ENCODE peak calls at places on chromosomes 12 and 14, in nine cellular contexts. V, U, T, F, O, J, H, E and G are unnamed samples.
A peak's percentile ranks its signal among the peaks of the same experiment; 100 is the strongest.

GRCh38 chr12:4579305-4580097 is 17.5 kb downstream of the DYRK4 start:
- DNase-seq in V (no peak), U (no peak), T (no peak), F (peak; percentile 35), O (peak; percentile 29), J (no peak), H (peak; percentile 33), E (peak; percentile 25), G (no peak)

GRCh38 chr12:119749666-119750065 is 81.7 kb downstream of the PRKAB1 start:
- DNase-seq in V (no peak), U (no peak), T (no peak), F (no peak), O (no peak), J (no peak), H (no peak), E (no peak), G (no peak)

GRCh38 chr12:138898-139534 is 72.4 kb downstream of the IQSEC3 start:
- DNase-seq in V (no peak), U (no peak), T (no peak), F (no peak), O (no peak), J (no peak), H (no peak), E (no peak), G (no peak)

GRCh38 chr14:79557309-79557708 is 654.0 kb downstream of the DIO2 start:
- DNase-seq in V (no peak), U (no peak), T (no peak), F (no peak), O (no peak), J (no peak), H (no peak), E (no peak), G (no peak)

GRCh38 chr14:100910888-100911664 is 7.6 kb upstream of the RTL1 start:
- DNase-seq in V (no peak), U (no peak), T (no peak), F (no peak), O (no peak), J (no peak), H (no peak), E (no peak), G (no peak)

GRCh38 chr14:61229475-61229888 is 51.7 kb downstream of the TMEM30B start:
- DNase-seq in V (no peak), U (no peak), T (no peak), F (no peak), O (no peak), J (no peak), H (no peak), E (no peak), G (no peak)

GRCh38 chr12:57627504-57628279 is 5.3 kb downstream of the B4GALNT1 start:
- DNase-seq in V (no peak), U (peak; percentile 58), T (no peak), F (no peak), O (no peak), J (no peak), H (no peak), E (no peak), G (no peak)

GRCh38 chr12:119713551-119714031 is 45.7 kb downstream of the PRKAB1 start:
- DNase-seq in V (no peak), U (no peak), T (no peak), F (no peak), O (no peak), J (no peak), H (no peak), E (no peak), G (no peak)

GRCh38 chr12:14394317-14395058 is 29.0 kb downstream of the ATF7IP start:
- DNase-seq in V (no peak), U (no peak), T (no peak), F (peak; percentile 83), O (peak; percentile 34), J (no peak), H (peak; percentile 40), E (no peak), G (no peak)

GRCh38 chr14:24710403-24711063 is 76.5 kb upstream of the GZMB start:
- DNase-seq in V (peak; percentile 18), U (no peak), T (no peak), F (peak; percentile 58), O (peak; percentile 37), J (no peak), H (peak; percentile 59), E (peak; percentile 44), G (no peak)

GRCh38 chr12:53097207-53097563 is 282 bp upstream of the IGFBP6 start:
- DNase-seq in V (no peak), U (no peak), T (no peak), F (no peak), O (no peak), J (no peak), H (no peak), E (no peak), G (no peak)

GRCh38 chr12:12528361-12529092 is 34.1 kb downstream of the DUSP16 start:
- DNase-seq in V (no peak), U (no peak), T (no peak), F (no peak), O (no peak), J (no peak), H (no peak), E (no peak), G (no peak)

GRCh38 chr12:121467638-121468403 is 67.9 kb downstream of the RNF34 start:
- DNase-seq in V (no peak), U (no peak), T (peak; percentile 35), F (peak; percentile 31), O (no peak), J (no peak), H (no peak), E (peak; percentile 38), G (peak; percentile 10)

GRCh38 chr14:92397140-92397815 is 74.3 kb downstream of the SLC24A4 start:
- DNase-seq in V (no peak), U (no peak), T (no peak), F (peak; percentile 28), O (no peak), J (no peak), H (no peak), E (no peak), G (no peak)

GRCh38 chr12:12582895-12583303 is 20.2 kb upstream of the DUSP16 start:
- DNase-seq in V (no peak), U (no peak), T (no peak), F (peak; percentile 94), O (no peak), J (no peak), H (peak; percentile 35), E (no peak), G (no peak)

DNA sequence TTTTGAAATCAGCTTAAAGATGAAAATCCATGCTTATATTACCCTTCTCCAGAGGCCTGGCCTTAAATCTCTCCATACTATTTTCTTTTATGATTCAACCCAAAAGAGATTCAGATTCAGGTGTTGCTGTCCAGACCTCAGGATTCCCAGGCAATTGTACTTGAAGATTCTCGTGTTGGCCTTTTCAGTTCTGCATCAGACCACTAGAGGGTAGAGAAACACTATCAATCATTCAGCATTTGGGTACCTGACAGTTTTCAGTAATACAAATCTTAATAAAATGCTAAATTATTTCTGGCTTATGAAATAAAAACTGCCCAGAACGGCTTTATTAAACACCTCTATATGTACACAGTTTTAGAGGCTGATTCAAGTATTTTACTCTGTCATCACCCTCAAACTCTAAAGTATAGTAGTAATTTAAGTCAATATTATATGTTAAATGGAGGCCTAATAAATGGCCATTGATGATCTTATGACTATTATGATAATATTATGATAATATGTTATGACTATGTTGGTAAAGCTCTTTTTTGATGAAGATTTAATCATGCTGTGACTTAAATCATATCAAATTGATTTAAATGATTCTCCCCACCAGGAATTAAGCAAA is 301.1 kb downstream of the DUSP6 start:
- DNase-seq in V (no peak), U (no peak), T (no peak), F (peak; percentile 74), O (peak; percentile 19), J (no peak), H (peak; percentile 44), E (no peak), G (no peak)
- TF ChIP-seq CTCF in V (peak; percentile 88), U (peak; percentile 91), T (peak; percentile 97), F (peak; percentile 94), O (peak; percentile 96), J (peak; percentile 93), H (peak; percentile 95), E (peak; percentile 90), G (peak; percentile 92)

GRCh38 chr12:116194935-116195431 is 82.5 kb downstream of the MED13L start:
- DNase-seq in V (no peak), U (no peak), T (no peak), F (peak; percentile 14), O (no peak), J (no peak), H (no peak), E (peak; percentile 8), G (no peak)
- H3K4me1 ChIP-seq in V (peaks cover 83% of the 10 kb centered on the region), U (peaks cover 76% of the 10 kb centered on the region), T (peaks cover 4% of the 10 kb centered on the region), F (peaks cover 53% of the 10 kb centered on the region), O (peaks cover 12% of the 10 kb centered on the region), J (peaks cover 95% of the 10 kb centered on the region), H (peaks cover 8% of the 10 kb centered on the region), E (peaks cover 71% of the 10 kb centered on the region), G (peaks cover 84% of the 10 kb centered on the region)

DNA sequence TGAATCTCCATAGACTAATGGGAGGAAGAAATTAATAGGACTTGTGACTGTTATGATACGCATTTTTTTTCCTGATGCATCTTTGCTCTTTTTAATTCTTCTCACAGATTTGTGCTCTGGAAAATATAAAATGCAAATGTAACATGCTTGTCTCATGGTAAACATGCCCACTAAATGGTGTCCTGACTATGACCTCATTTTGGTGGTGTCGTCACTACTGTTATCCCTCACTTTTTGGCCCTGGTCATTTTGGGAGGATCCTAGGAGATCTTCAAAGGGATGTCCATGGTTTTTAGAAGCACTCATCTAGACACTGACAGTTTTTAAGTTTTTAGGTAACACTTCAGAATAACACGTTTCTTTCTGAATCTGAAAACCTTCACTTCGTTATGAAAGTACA is 790.8 kb upstream of the FBXO33 start:
- DNase-seq in V (no peak), U (no peak), T (no peak), F (no peak), O (no peak), J (no peak), H (no peak), E (no peak), G (no peak)
- H3K9me3 ChIP-seq in V (no peaks in the 10 kb centered on the region), U (no peaks in the 10 kb centered on the region), T (no peaks in the 10 kb centered on the region), F (peaks cover 3% of the 10 kb centered on the region), O (no peaks in the 10 kb centered on the region), J (peaks cover 13% of the 10 kb centered on the region), H (no peaks in the 10 kb centered on the region), E (peaks cover 3% of the 10 kb centered on the region), G (no peaks in the 10 kb centered on the region)

GRCh38 chr12:130765186-130765659 is 49.1 kb upstream of the RIMBP2 start:
- DNase-seq in V (no peak), U (no peak), T (no peak), F (peak; percentile 69), O (no peak), J (no peak), H (no peak), E (no peak), G (no peak)

GRCh38 chr12:130764475-130765185 is 48.5 kb upstream of the RIMBP2 start:
- DNase-seq in V (no peak), U (no peak), T (no peak), F (peak; percentile 76), O (no peak), J (no peak), H (no peak), E (no peak), G (no peak)

GRCh38 chr12:130762319-130762675 is 46.2 kb upstream of the RIMBP2 start:
- DNase-seq in V (no peak), U (no peak), T (no peak), F (no peak), O (no peak), J (no peak), H (no peak), E (no peak), G (no peak)

GRCh38 chr12:130764073-130764472 is 48.0 kb upstream of the RIMBP2 start:
- DNase-seq in V (no peak), U (no peak), T (no peak), F (peak; percentile 51), O (no peak), J (no peak), H (no peak), E (no peak), G (no peak)

GRCh38 chr12:130761537-130762318 is 45.6 kb upstream of the RIMBP2 start:
- DNase-seq in V (no peak), U (no peak), T (no peak), F (peak; percentile 72), O (peak; percentile 85), J (peak; percentile 79), H (peak; percentile 35), E (peak; percentile 26), G (no peak)
- TF ChIP-seq CTCF in V (peak; percentile 36), U (peak; percentile 33), T (peak; percentile 81), F (peak; percentile 60), O (peak; percentile 88), J (peak; percentile 25), H (no peak), E (peak; percentile 31), G (no peak)